ENCODE peak calls at places on chromosomes 13 and 19, in four cellular contexts. M is H1, P is HepG2, R is IMR-90. W is an unnamed sample. For H4K20me1, the result is how much of the 10 kb centered on the place peaks cover.

GRCh38 chr13:19984430-19985218 is 26.1 kb downstream of the ZMYM2 start:
- DNase-seq in M (no peak), P (peak), R (peak), W (peak)

GRCh38 chr19:20162821-20163220 is 4.2 kb upstream of the ZNF486 start:
- DNase-seq in M (no peak), P (no peak), R (no peak), W (no peak)

GRCh38 chr19:40682431-40682964 is 8.0 kb downstream of the NUMBL start:
- DNase-seq in M (no peak), P (no peak), R (no peak), W (no peak)

GRCh38 chr19:43572172-43572588 is 3.1 kb downstream of the XRCC1 start:
- DNase-seq in M (no peak), P (no peak), R (no peak), W (no peak)

GRCh38 chr13:33487575-33488243 is 202.2 kb upstream of the STARD13 start:
- DNase-seq in M (no peak), P (peak), R (peak), W (no peak)

GRCh38 chr13:111895896-111896821 is 170.8 kb upstream of the SOX1 start:
- DNase-seq in M (peak), P (no peak), R (no peak), W (no peak)

GRCh38 chr13:107376393-107377085 is 808.6 kb upstream of the ARGLU1 start:
- DNase-seq in M (no peak), P (no peak), R (peak), W (peak)

GRCh38 chr19:55484571-55485438 is at the start of gene NAT14:
- DNase-seq in M (peak), P (peak), R (peak), W (no peak)

GRCh38 chr13:40080676-40081075 is 425.2 kb downstream of the COG6 start:
- DNase-seq in M (no peak), P (no peak), R (no peak), W (no peak)

GRCh38 chr13:110113284-110113764 is 193.6 kb downstream of the COL4A1 start:
- DNase-seq in M (no peak), P (no peak), R (peak), W (peak)

GRCh38 chr13:98280176-98280510 is 103.1 kb upstream of the RNF113B start:
- DNase-seq in M (no peak), P (no peak), R (no peak), W (no peak)

GRCh38 chr19:49348305-49349188 is 13.3 kb downstream of the CD37 start:
- DNase-seq in M (no peak), P (no peak), R (no peak), W (no peak)

GRCh38 chr19:46303345-46303701 is 6.5 kb downstream of the HIF3A start:
- DNase-seq in M (no peak), P (no peak), R (no peak), W (no peak)

GRCh38 chr13:22451345-22451744 is 729.4 kb upstream of the SGCG start:
- DNase-seq in M (no peak), P (peak), R (no peak), W (no peak)

GRCh38 chr13:52749446-52749845 is 9.8 kb upstream of the CNMD start:
- DNase-seq in M (no peak), P (no peak), R (no peak), W (no peak)

GRCh38 chr13:109146912-109147624 is 517.7 kb downstream of the MYO16 start:
- DNase-seq in M (no peak), P (no peak), R (peak), W (peak)

GRCh38 chr13:100269837-100270236 is 180.9 kb downstream of the PCCA start:
- DNase-seq in M (no peak), P (no peak), R (peak), W (peak)

GRCh38 chr13:23319915-23320224 is 113.6 kb downstream of the SACS start:
- DNase-seq in M (no peak), P (no peak), R (no peak), W (no peak)

GRCh38 chr19:403221-404036 is 5.5 kb downstream of the C2CD4C start:
- DNase-seq in M (peak), P (no peak), R (no peak), W (no peak)

GRCh38 chr19:29660835-29661234 is 4.4 kb upstream of the PLEKHF1 start:
- DNase-seq in M (no peak), P (no peak), R (no peak), W (no peak)

GRCh38 chr13:41919741-41920487 is 41.0 kb downstream of the VWA8 start:
- DNase-seq in M (no peak), P (no peak), R (no peak), W (no peak)

GRCh38 chr13:65855276-65855675 is 1374.9 kb downstream of the PCDH9 start:
- DNase-seq in M (no peak), P (no peak), R (peak), W (no peak)
- H3K9ac ChIP-seq in M (no peak), P (no peak), R (no peak), W (no peak)

DNA sequence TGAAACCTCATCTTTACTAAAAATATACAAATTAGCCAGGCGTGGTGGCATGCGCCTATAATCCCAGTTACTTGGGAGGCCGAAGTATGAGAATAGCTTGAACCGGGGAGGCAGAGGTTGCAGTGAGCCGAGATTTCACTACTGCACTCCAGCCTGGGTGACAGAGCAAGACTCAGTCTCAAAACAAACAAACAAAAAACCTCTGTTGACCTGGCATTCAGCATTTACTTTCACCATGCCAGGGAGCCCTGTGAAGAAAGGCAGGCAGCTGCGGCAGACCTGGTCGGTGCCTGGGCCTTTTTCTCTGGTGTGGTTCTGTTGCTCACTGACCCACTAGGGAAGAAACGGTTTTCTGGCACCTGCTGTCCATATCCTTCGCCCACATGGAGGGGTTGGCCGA is 49.8 kb downstream of the DNM2 start:
- DNase-seq in M (no peak), P (no peak), R (no peak), W (no peak)
- H4K20me1 ChIP-seq in M (under half), P (under half), R (half or more), W (half or more)

GRCh38 chr19:6064703-6065073 is 45.6 kb downstream of the RFX2 start:
- DNase-seq in M (no peak), P (no peak), R (no peak), W (no peak)
- H3K27ac ChIP-seq in M (no peak), P (no peak), R (no peak), W (no peak)

GRCh38 chr19:1524206-1524971 is 512 bp downstream of the PLK5 start:
- DNase-seq in M (no peak), P (no peak), R (no peak), W (no peak)

GRCh38 chr19:1522838-1523237 is 1.0 kb upstream of the PLK5 start:
- DNase-seq in M (no peak), P (no peak), R (no peak), W (no peak)

GRCh38 chr19:1524972-1525325 is 1.1 kb downstream of the PLK5 start:
- DNase-seq in M (no peak), P (no peak), R (no peak), W (no peak)

GRCh38 chr19:1522061-1522460 is 1.8 kb upstream of the PLK5 start:
- DNase-seq in M (no peak), P (no peak), R (no peak), W (no peak)

DNA sequence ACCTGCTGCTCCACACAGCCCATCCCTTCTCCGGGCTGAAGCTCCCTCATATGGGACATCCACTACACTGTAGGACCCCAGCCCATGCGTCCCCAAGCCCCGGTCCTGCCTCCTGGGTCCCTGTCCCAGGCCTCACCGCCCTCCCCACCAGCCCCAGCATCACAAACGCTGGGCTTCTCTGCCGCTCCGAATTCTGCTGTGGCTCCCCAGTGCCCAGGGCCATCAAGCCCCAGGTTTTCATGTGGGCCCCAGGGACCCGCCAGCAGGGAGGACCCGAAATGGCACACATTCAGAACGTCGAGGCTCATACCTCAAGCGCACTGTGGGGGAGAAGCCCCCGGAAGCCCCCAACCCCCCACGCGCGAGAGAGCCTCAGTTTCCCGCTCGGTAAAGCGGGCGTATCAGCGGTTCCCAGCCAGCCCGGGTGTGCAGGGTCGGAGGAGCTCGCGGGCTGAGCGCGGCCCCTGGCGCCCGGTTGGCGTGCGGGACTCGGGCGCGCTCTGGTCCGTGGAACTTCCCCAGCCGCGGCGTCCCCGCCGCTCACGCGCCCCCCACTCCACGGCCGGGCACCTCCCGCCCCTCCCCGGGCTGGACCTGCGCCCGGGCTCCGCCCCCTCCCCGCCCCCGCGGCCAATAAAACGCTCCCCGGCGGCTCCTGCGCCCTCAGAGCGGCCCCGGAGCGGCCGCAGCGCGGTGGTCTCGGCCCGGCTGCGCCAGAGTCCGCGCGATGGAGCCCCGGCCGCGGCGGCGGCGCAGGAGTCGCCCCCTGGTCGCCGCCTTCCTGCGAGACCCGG is at the start of gene PLK5:
- DNase-seq in M (no peak), P (no peak), R (no peak), W (no peak)
- H3K9ac ChIP-seq in M (peak), P (no peak), R (no peak), W (no peak)

DNA sequence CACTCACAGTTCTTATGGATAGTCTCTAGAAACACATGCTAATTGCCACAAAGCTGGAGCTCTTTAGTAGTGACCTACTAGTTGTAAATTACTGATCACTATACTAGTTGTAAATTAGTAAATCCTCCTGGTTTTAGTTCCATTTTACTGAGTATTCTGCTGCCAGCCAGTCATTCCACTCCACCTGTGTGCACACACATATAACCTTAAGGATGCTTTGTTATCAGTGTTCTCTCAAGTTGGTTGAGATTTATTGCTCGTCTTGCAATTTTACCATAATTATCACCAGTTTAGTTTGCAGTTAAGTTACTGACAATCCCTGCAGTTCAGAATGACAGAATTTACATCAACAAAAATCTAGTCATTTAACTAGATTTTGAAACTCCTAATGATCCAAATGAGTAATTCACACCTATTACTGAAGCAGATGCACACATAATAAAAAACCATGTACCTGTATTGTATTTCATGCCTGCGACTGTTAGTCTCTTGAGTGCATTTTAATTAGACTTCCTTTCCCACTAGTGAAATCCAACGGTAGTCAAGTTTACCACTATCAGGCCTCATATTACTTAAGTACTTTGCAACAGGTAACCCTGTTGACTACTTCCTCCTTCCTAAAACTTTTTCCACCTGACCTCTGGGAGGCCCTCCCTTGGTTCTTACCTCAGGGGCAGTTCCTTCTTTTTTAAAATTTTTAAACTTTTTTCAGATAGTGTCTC is 7.6 kb downstream of the TPT1 start:
- DNase-seq in M (no peak), P (no peak), R (no peak), W (no peak)
- H4K20me1 ChIP-seq in M (under half), P (under half), R (half or more), W (half or more)